ENCODE peak calls at places on chromosomes 11 and 22, in ten cellular contexts. B is MCF 10A; H is SK-N-SH; P is endothelial cell; I is T-helper 1 cell; D is AG08395; O is hypothalamus; T is GM23338; Z is activated CD8-positive, alpha-beta memory T cell treated with anti-CD3 and anti-CD28 coated beads for 1 hour; Y is stomach. R is an unnamed sample.

GRCh38 chr22:49814164-49814686 is 13.4 kb downstream of the BRD1 start:
- DNase-seq in D (no peak), B (no peak), Y (no peak), T (no peak), P (no peak), I (no peak), Z (no peak), O (no peak), H (no peak), R (no peak)

GRCh38 chr22:27637604-27638003 is 164.0 kb downstream of the MN1 start:
- DNase-seq in P (no peak), B (peak), Z (no peak), T (no peak), I (no peak), D (peak), H (no peak), O (no peak), Y (no peak), R (no peak)

GRCh38 chr11:33624082-33624481 is 76.5 kb downstream of the C11orf91 start:
- DNase-seq in I (no peak), B (peak), T (no peak), D (no peak), H (no peak), O (no peak), P (no peak), Z (no peak), Y (no peak), R (no peak)

GRCh38 chr22:46854125-46854870 is 91.8 kb downstream of the TBC1D22A start:
- DNase-seq in Z (no peak), I (no peak), D (no peak), T (peak), P (no peak), Y (no peak), O (no peak), H (no peak), B (no peak), R (peak)

GRCh38 chr11:79087238-79087956 is 353.4 kb downstream of the TENM4 start:
- DNase-seq in T (peak), D (peak), I (no peak), O (no peak), Z (no peak), Y (no peak), H (peak), B (peak), P (no peak), R (no peak)

GRCh38 chr11:120336641-120337132 is 474 bp downstream of the ARHGEF12 start:
- DNase-seq in D (peak), B (peak), I (no peak), O (peak), Z (no peak), T (peak), Y (no peak), H (no peak), P (peak), R (peak)

GRCh38 chr11:101870510-101870909 is 44.3 kb upstream of the CEP126 start:
- DNase-seq in D (peak), I (no peak), P (no peak), T (no peak), O (no peak), Z (no peak), H (no peak), Y (no peak), B (peak), R (no peak)

GRCh38 chr22:46335201-46336118 is at the start of gene TRMU:
- DNase-seq in Z (peak), O (peak), Y (peak), P (peak), I (peak), B (peak), T (peak), H (peak), D (peak), R (peak)

GRCh38 chr22:43147821-43148220 is 3.5 kb upstream of the TSPO start:
- DNase-seq in D (no peak), P (no peak), T (no peak), I (no peak), H (no peak), O (no peak), Y (no peak), Z (no peak), B (no peak), R (no peak)

GRCh38 chr11:72483412-72484186 is 49.3 kb upstream of the CLPB start:
- DNase-seq in I (no peak), Y (no peak), B (peak), H (no peak), D (peak), T (no peak), O (no peak), P (peak), Z (no peak), R (no peak)

GRCh38 chr11:128891410-128891861 is 280 bp downstream of the KCNJ5 start:
- DNase-seq in O (no peak), T (peak), Y (no peak), D (no peak), H (no peak), Z (no peak), P (no peak), I (no peak), B (no peak), R (no peak)